ENCODE peak calls at places on chromosomes 12 and 14, in nine cellular contexts. One of them, this sample, is unnamed.

GRCh38 chr14:29528889-29529288 is 398.8 kb downstream of the PRKD1 start:
- DNase-seq in CD4-positive, alpha-beta memory T cell: no peak
- DNase-seq in astrocyte: peak; percentile 14
- DNase-seq in breast epithelium: no peak
- DNase-seq in aorta: no peak
- DNase-seq in Peyer's patch: no peak
- DNase-seq in CD8-positive, alpha-beta memory T cell: no peak
- DNase-seq in tibial artery: no peak
- DNase-seq in lower lobe of right lung: no peak
- DNase-seq in this sample: no peak

GRCh38 chr12:118537481-118537917 is 161.1 kb downstream of the SUDS3 start:
- DNase-seq in Peyer's patch: no peak
- DNase-seq in tibial artery: peak; percentile 69
- DNase-seq in CD8-positive, alpha-beta memory T cell: no peak
- DNase-seq in astrocyte: no peak
- DNase-seq in lower lobe of right lung: no peak
- DNase-seq in CD4-positive, alpha-beta memory T cell: no peak
- DNase-seq in breast epithelium: no peak
- DNase-seq in aorta: no peak
- DNase-seq in this sample: no peak

GRCh38 chr12:126935435-126935834 is 1331.5 kb upstream of the TMEM132C start:
- DNase-seq in Peyer's patch: no peak
- DNase-seq in aorta: no peak
- DNase-seq in tibial artery: no peak
- DNase-seq in lower lobe of right lung: no peak
- DNase-seq in breast epithelium: no peak
- DNase-seq in CD8-positive, alpha-beta memory T cell: no peak
- DNase-seq in astrocyte: no peak
- DNase-seq in CD4-positive, alpha-beta memory T cell: no peak
- DNase-seq in this sample: no peak

GRCh38 chr12:41992692-41993215 is 151.9 kb downstream of the GXYLT1 start:
- DNase-seq in astrocyte: no peak
- DNase-seq in lower lobe of right lung: no peak
- DNase-seq in CD8-positive, alpha-beta memory T cell: no peak
- DNase-seq in Peyer's patch: no peak
- DNase-seq in CD4-positive, alpha-beta memory T cell: no peak
- DNase-seq in aorta: no peak
- DNase-seq in tibial artery: no peak
- DNase-seq in breast epithelium: no peak
- DNase-seq in this sample: no peak

GRCh38 chr14:64088647-64088964 is 205.6 kb downstream of the ESR2 start:
- DNase-seq in CD4-positive, alpha-beta memory T cell: no peak
- DNase-seq in breast epithelium: no peak
- DNase-seq in astrocyte: no peak
- DNase-seq in CD8-positive, alpha-beta memory T cell: no peak
- DNase-seq in aorta: no peak
- DNase-seq in lower lobe of right lung: no peak
- DNase-seq in Peyer's patch: no peak
- DNase-seq in tibial artery: no peak
- DNase-seq in this sample: no peak

GRCh38 chr12:40292788-40293429 is 68.1 kb downstream of the LRRK2 start:
- DNase-seq in CD8-positive, alpha-beta memory T cell: no peak
- DNase-seq in Peyer's patch: no peak
- DNase-seq in CD4-positive, alpha-beta memory T cell: no peak
- DNase-seq in breast epithelium: no peak
- DNase-seq in astrocyte: no peak
- DNase-seq in tibial artery: no peak
- DNase-seq in aorta: no peak
- DNase-seq in lower lobe of right lung: no peak
- DNase-seq in this sample: no peak

GRCh38 chr12:42704340-42704739 is 114.8 kb upstream of the PRICKLE1 start:
- DNase-seq in aorta: no peak
- DNase-seq in lower lobe of right lung: no peak
- DNase-seq in Peyer's patch: no peak
- DNase-seq in breast epithelium: no peak
- DNase-seq in CD8-positive, alpha-beta memory T cell: no peak
- DNase-seq in CD4-positive, alpha-beta memory T cell: no peak
- DNase-seq in astrocyte: no peak
- DNase-seq in tibial artery: no peak
- DNase-seq in this sample: no peak

GRCh38 chr12:52615208-52615868 is 3.0 kb downstream of the KRT73 start:
- DNase-seq in Peyer's patch: no peak
- DNase-seq in CD4-positive, alpha-beta memory T cell: no peak
- DNase-seq in CD8-positive, alpha-beta memory T cell: no peak
- DNase-seq in tibial artery: no peak
- DNase-seq in lower lobe of right lung: no peak
- DNase-seq in aorta: no peak
- DNase-seq in astrocyte: peak; percentile 6
- DNase-seq in breast epithelium: no peak
- DNase-seq in this sample: no peak

GRCh38 chr12:30970559-30971202 is 44.1 kb downstream of the TSPAN11 start:
- DNase-seq in astrocyte: no peak
- DNase-seq in aorta: no peak
- DNase-seq in CD4-positive, alpha-beta memory T cell: no peak
- DNase-seq in lower lobe of right lung: no peak
- DNase-seq in Peyer's patch: no peak
- DNase-seq in CD8-positive, alpha-beta memory T cell: no peak
- DNase-seq in breast epithelium: peak; percentile 38
- DNase-seq in tibial artery: no peak
- DNase-seq in this sample: no peak

GRCh38 chr12:67765969-67766368 is 117.4 kb downstream of the DYRK2 start:
- DNase-seq in lower lobe of right lung: no peak
- DNase-seq in astrocyte: no peak
- DNase-seq in breast epithelium: no peak
- DNase-seq in CD8-positive, alpha-beta memory T cell: no peak
- DNase-seq in Peyer's patch: no peak
- DNase-seq in CD4-positive, alpha-beta memory T cell: no peak
- DNase-seq in aorta: no peak
- DNase-seq in tibial artery: no peak
- DNase-seq in this sample: no peak

GRCh38 chr12:71160585-71160984 is 2.8 kb upstream of the TSPAN8 start:
- DNase-seq in Peyer's patch: no peak
- DNase-seq in tibial artery: no peak
- DNase-seq in CD8-positive, alpha-beta memory T cell: no peak
- DNase-seq in breast epithelium: no peak
- DNase-seq in astrocyte: peak; percentile 5
- DNase-seq in CD4-positive, alpha-beta memory T cell: no peak
- DNase-seq in lower lobe of right lung: no peak
- DNase-seq in aorta: no peak
- DNase-seq in this sample: no peak

GRCh38 chr12:122527478-122527944 is 462 bp downstream of the KNTC1 start:
- DNase-seq in CD8-positive, alpha-beta memory T cell: no peak
- DNase-seq in Peyer's patch: peak; percentile 58
- DNase-seq in lower lobe of right lung: no peak
- DNase-seq in tibial artery: no peak
- DNase-seq in CD4-positive, alpha-beta memory T cell: peak; percentile 23
- DNase-seq in astrocyte: no peak
- DNase-seq in aorta: peak; percentile 55
- DNase-seq in breast epithelium: no peak
- DNase-seq in this sample: peak; percentile 46

GRCh38 chr14:94598816-94599655 is 13.2 kb upstream of the SERPINA3 start:
- DNase-seq in lower lobe of right lung: no peak
- DNase-seq in CD4-positive, alpha-beta memory T cell: no peak
- DNase-seq in Peyer's patch: peak; percentile 85
- DNase-seq in breast epithelium: peak; percentile 96
- DNase-seq in CD8-positive, alpha-beta memory T cell: no peak
- DNase-seq in aorta: peak; percentile 71
- DNase-seq in tibial artery: peak; percentile 83
- DNase-seq in astrocyte: peak; percentile 99
- DNase-seq in this sample: peak; percentile 63

GRCh38 chr14:94597788-94598187 is 14.4 kb upstream of the SERPINA3 start:
- DNase-seq in tibial artery: no peak
- DNase-seq in Peyer's patch: no peak
- DNase-seq in astrocyte: no peak
- DNase-seq in aorta: no peak
- DNase-seq in CD4-positive, alpha-beta memory T cell: no peak
- DNase-seq in breast epithelium: no peak
- DNase-seq in CD8-positive, alpha-beta memory T cell: no peak
- DNase-seq in lower lobe of right lung: no peak
- DNase-seq in this sample: no peak

GRCh38 chr14:94600148-94600545 is 12.0 kb upstream of the SERPINA3 start:
- DNase-seq in aorta: no peak
- DNase-seq in astrocyte: no peak
- DNase-seq in Peyer's patch: no peak
- DNase-seq in CD8-positive, alpha-beta memory T cell: no peak
- DNase-seq in tibial artery: no peak
- DNase-seq in CD4-positive, alpha-beta memory T cell: no peak
- DNase-seq in lower lobe of right lung: no peak
- DNase-seq in breast epithelium: no peak
- DNase-seq in this sample: no peak

GRCh38 chr14:94598506-94598815 is 13.7 kb upstream of the SERPINA3 start:
- DNase-seq in breast epithelium: no peak
- DNase-seq in CD8-positive, alpha-beta memory T cell: no peak
- DNase-seq in tibial artery: no peak
- DNase-seq in CD4-positive, alpha-beta memory T cell: no peak
- DNase-seq in aorta: no peak
- DNase-seq in Peyer's patch: no peak
- DNase-seq in lower lobe of right lung: no peak
- DNase-seq in astrocyte: no peak
- DNase-seq in this sample: no peak

GRCh38 chr14:94599656-94600004 is 12.6 kb upstream of the SERPINA3 start:
- DNase-seq in breast epithelium: peak; percentile 62
- DNase-seq in astrocyte: no peak
- DNase-seq in CD4-positive, alpha-beta memory T cell: no peak
- DNase-seq in tibial artery: no peak
- DNase-seq in Peyer's patch: peak; percentile 52
- DNase-seq in lower lobe of right lung: no peak
- DNase-seq in aorta: no peak
- DNase-seq in CD8-positive, alpha-beta memory T cell: no peak
- DNase-seq in this sample: no peak
- H3K4me1 ChIP-seq in breast epithelium: peaks cover 14% of the 10 kb centered on the region
- H3K4me1 ChIP-seq in astrocyte: peaks cover 37% of the 10 kb centered on the region
- H3K4me1 ChIP-seq in CD4-positive, alpha-beta memory T cell: no peaks in the 10 kb centered on the region
- H3K4me1 ChIP-seq in tibial artery: no peaks in the 10 kb centered on the region
- H3K4me1 ChIP-seq in Peyer's patch: peaks cover 11% of the 10 kb centered on the region
- H3K4me1 ChIP-seq in lower lobe of right lung: peaks cover 14% of the 10 kb centered on the region
- H3K4me1 ChIP-seq in aorta: peaks cover 2% of the 10 kb centered on the region
- H3K4me1 ChIP-seq in CD8-positive, alpha-beta memory T cell: no peaks in the 10 kb centered on the region
- H3K4me1 ChIP-seq in this sample: peaks cover 8% of the 10 kb centered on the region

DNA sequence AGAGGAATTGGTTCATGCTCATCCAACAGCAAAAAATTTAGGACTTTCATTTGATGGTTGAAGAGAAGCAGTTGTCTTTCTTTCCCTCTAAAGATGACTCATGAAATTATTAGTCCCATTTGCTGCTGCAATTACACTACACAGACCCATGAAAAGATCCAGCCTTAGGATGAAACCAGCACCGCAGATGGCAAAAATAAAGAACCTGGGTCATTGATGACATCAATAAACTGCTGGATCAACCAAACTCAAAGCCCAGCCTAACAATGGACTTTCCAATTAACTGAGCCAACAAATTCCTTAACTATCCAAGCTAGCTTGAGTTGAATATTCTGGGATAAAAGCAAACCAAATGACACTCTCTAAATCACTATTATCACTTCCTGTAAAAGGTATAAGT is 20.7 kb downstream of the DICER1 start:
- DNase-seq in lower lobe of right lung: no peak
- DNase-seq in astrocyte: peak; percentile 7
- DNase-seq in aorta: no peak
- DNase-seq in Peyer's patch: no peak
- DNase-seq in CD8-positive, alpha-beta memory T cell: no peak
- DNase-seq in CD4-positive, alpha-beta memory T cell: no peak
- DNase-seq in tibial artery: no peak
- DNase-seq in breast epithelium: no peak
- DNase-seq in this sample: no peak
- H3K4me1 ChIP-seq in lower lobe of right lung: peaks cover 53% of the 10 kb centered on the region
- H3K4me1 ChIP-seq in astrocyte: no peaks in the 10 kb centered on the region
- H3K4me1 ChIP-seq in aorta: peaks cover 4% of the 10 kb centered on the region
- H3K4me1 ChIP-seq in Peyer's patch: peaks cover 4% of the 10 kb centered on the region
- H3K4me1 ChIP-seq in CD8-positive, alpha-beta memory T cell: peaks cover 10% of the 10 kb centered on the region
- H3K4me1 ChIP-seq in CD4-positive, alpha-beta memory T cell: peaks cover 36% of the 10 kb centered on the region
- H3K4me1 ChIP-seq in tibial artery: no peaks in the 10 kb centered on the region
- H3K4me1 ChIP-seq in breast epithelium: no peaks in the 10 kb centered on the region
- H3K4me1 ChIP-seq in this sample: peaks cover 68% of the 10 kb centered on the region

DNA sequence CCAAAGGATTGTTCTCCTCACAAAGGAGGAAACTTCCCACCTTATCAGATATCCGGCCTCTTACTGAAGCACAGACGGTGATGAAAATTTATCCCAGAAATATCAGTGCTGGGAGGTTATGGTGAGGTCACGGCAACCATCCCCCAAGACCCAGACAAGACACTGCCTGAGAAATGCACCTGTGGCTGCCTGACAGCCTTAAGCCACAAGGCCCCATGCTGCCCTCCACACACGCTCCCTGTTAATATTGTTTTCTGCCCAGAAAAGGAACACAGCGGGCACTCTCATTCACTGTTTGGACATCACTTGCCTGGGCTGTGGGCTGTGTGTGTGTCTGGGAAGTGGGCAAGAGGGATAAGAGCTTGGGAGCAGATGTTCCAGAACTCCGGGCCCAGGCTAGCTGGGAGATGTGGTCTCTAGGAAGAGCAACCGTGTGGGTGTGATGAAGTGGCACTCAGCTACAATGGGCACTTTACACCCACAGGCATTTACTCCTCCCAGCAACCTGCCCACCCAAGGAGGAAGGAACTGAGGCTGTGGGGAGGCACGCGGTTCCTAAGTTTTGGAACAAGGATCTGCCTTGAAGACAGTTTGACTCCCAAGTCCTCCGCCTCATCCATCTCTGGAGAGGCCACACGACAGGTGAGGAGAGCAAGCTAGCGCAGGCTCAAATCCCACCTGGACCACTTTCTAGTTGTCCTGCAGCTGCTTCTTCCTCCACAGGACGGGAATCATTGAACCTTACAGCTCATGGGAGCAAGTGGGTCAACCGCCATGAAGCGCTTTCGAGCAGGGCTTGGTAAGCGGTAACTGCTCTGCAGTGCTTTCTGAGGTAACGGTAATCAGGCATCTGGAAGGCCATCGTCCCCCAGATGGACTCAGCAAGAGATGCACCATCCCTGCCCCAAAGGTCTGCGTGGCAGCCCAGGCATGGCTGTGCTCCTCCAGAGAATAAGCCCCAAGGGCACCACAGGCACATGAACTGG is 91.4 kb downstream of the CHGA start:
- DNase-seq in CD4-positive, alpha-beta memory T cell: no peak
- DNase-seq in lower lobe of right lung: no peak
- DNase-seq in breast epithelium: no peak
- DNase-seq in Peyer's patch: no peak
- DNase-seq in astrocyte: no peak
- DNase-seq in aorta: no peak
- DNase-seq in CD8-positive, alpha-beta memory T cell: no peak
- DNase-seq in tibial artery: no peak
- DNase-seq in this sample: no peak
- H3K4me1 ChIP-seq in CD4-positive, alpha-beta memory T cell: peaks cover 12% of the 10 kb centered on the region
- H3K4me1 ChIP-seq in lower lobe of right lung: peaks cover 29% of the 10 kb centered on the region
- H3K4me1 ChIP-seq in breast epithelium: peaks cover 5% of the 10 kb centered on the region
- H3K4me1 ChIP-seq in Peyer's patch: peaks cover 17% of the 10 kb centered on the region
- H3K4me1 ChIP-seq in astrocyte: peaks cover 9% of the 10 kb centered on the region
- H3K4me1 ChIP-seq in aorta: peaks cover 1% of the 10 kb centered on the region
- H3K4me1 ChIP-seq in CD8-positive, alpha-beta memory T cell: peaks cover 9% of the 10 kb centered on the region
- H3K4me1 ChIP-seq in tibial artery: peaks cover 11% of the 10 kb centered on the region
- H3K4me1 ChIP-seq in this sample: peaks cover 31% of the 10 kb centered on the region

DNA sequence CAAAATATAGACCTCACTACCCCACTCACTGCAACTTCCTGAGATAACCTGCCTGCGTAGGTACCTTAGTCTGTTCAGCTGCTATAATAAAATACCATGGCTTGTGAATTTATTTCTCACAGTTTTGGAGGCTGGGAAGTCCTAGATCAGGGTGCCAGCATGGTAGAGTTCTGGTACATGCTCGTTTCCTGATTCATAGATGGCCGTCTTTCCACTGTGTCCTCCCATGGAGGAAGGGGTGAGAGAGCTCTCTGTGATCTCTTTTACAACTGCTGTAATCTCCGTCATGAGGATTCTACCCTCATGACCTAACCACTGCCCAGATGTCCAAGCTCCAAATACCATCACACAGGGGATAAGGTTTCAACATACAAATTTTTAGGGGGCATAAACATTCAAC is 49.7 kb downstream of the KCNA1 start:
- DNase-seq in aorta: no peak
- DNase-seq in Peyer's patch: no peak
- DNase-seq in tibial artery: no peak
- DNase-seq in astrocyte: no peak
- DNase-seq in lower lobe of right lung: no peak
- DNase-seq in CD8-positive, alpha-beta memory T cell: no peak
- DNase-seq in breast epithelium: no peak
- DNase-seq in CD4-positive, alpha-beta memory T cell: no peak
- DNase-seq in this sample: no peak
- H3K4me1 ChIP-seq in aorta: no peaks in the 10 kb centered on the region
- H3K4me1 ChIP-seq in Peyer's patch: no peaks in the 10 kb centered on the region
- H3K4me1 ChIP-seq in tibial artery: no peaks in the 10 kb centered on the region
- H3K4me1 ChIP-seq in astrocyte: peaks cover 30% of the 10 kb centered on the region
- H3K4me1 ChIP-seq in lower lobe of right lung: no peaks in the 10 kb centered on the region
- H3K4me1 ChIP-seq in CD8-positive, alpha-beta memory T cell: no peaks in the 10 kb centered on the region
- H3K4me1 ChIP-seq in breast epithelium: no peaks in the 10 kb centered on the region
- H3K4me1 ChIP-seq in CD4-positive, alpha-beta memory T cell: no peaks in the 10 kb centered on the region
- H3K4me1 ChIP-seq in this sample: no peaks in the 10 kb centered on the region

This sample was measured in left lung.